ENCODE peak calls at places on chromosomes 5 and 9, in five cellular contexts. J is glomerular endothelial cell; G is naive B cell; A is activated CD8-positive, alpha-beta memory T cell treated with anti-CD3 and anti-CD28 coated beads, Interleukin-2, amount 50 U/mL, for 48 hours; W is hepatocyte. E is an unnamed sample.

GRCh38 chr5:173663810-173664526 is 47.5 kb upstream of the BOD1 start:
- DNase-seq in J (no peak), G (no peak), A (peak), W (no peak), E (no peak)

GRCh38 chr9:33290994-33291397 is 680 bp downstream of the NFX1 start:
- DNase-seq in J (peak), G (no peak), A (no peak), W (no peak), E (peak)

GRCh38 chr5:45648744-45649143 is 47.4 kb downstream of the HCN1 start:
- DNase-seq in J (no peak), G (no peak), A (no peak), W (no peak), E (no peak)

GRCh38 chr9:125608488-125609224 is 98.4 kb downstream of the MAPKAP1 start:
- DNase-seq in J (no peak), G (no peak), A (no peak), W (no peak), E (no peak)

GRCh38 chr9:130498298-130498917 is 53.6 kb downstream of the ASS1 start:
- DNase-seq in J (no peak), G (no peak), A (no peak), W (peak), E (peak)

GRCh38 chr9:121333950-121334773 is 35.9 kb downstream of the STOM start:
- DNase-seq in J (no peak), G (no peak), A (no peak), W (no peak), E (no peak)

GRCh38 chr5:80975065-80975464 is 14.9 kb downstream of the RASGRF2 start:
- DNase-seq in J (no peak), G (no peak), A (no peak), W (no peak), E (no peak)

GRCh38 chr5:77896338-77896737 is 120.2 kb upstream of the TBCA start:
- DNase-seq in J (no peak), G (no peak), A (no peak), W (no peak), E (no peak)

GRCh38 chr9:93079371-93079770 is 16.6 kb upstream of the CARD19 start:
- DNase-seq in J (no peak), G (no peak), A (peak), W (no peak), E (no peak)

GRCh38 chr5:32714836-32715235 is 3.7 kb downstream of the NPR3 start:
- DNase-seq in J (no peak), G (no peak), A (no peak), W (no peak), E (no peak)

GRCh38 chr5:131528682-131529081 is 106.3 kb downstream of the RAPGEF6 start:
- DNase-seq in J (no peak), G (no peak), A (no peak), W (peak), E (peak)

GRCh38 chr5:111997308-111998159 is 240.5 kb upstream of the NREP start:
- DNase-seq in J (no peak), G (no peak), A (no peak), W (peak), E (no peak)

GRCh38 chr5:10323588-10324488 is 16.1 kb upstream of the CMBL start:
- DNase-seq in J (no peak), G (no peak), A (no peak), W (no peak), E (no peak)

GRCh38 chr5:58497956-58498942 is 7.0 kb downstream of the GAPT start:
- DNase-seq in J (peak), G (no peak), A (no peak), W (peak), E (peak)

GRCh38 chr5:124328201-124328600 is 418.2 kb downstream of the ZNF608 start:
- DNase-seq in J (no peak), G (no peak), A (no peak), W (no peak), E (no peak)

GRCh38 chr9:115997923-115998322 is 155.7 kb upstream of the PAPPA start:
- DNase-seq in J (no peak), G (no peak), A (no peak), W (no peak), E (no peak)

GRCh38 chr5:79297661-79298060 is 61.7 kb downstream of the JMY start:
- DNase-seq in J (no peak), G (no peak), A (no peak), W (no peak), E (no peak)

GRCh38 chr5:179577286-179577960 is 27.1 kb downstream of the RUFY1 start:
- DNase-seq in J (no peak), G (no peak), A (no peak), W (no peak), E (no peak)

GRCh38 chr9:22117511-22118388 is 108.6 kb upstream of the CDKN2B start:
- DNase-seq in J (no peak), G (no peak), A (no peak), W (peak), E (no peak)

GRCh38 chr5:154779105-154779504 is 23.9 kb downstream of the LARP1 start:
- DNase-seq in J (no peak), G (no peak), A (no peak), W (peak), E (no peak)

GRCh38 chr5:41834506-41834905 is 35.7 kb downstream of the OXCT1 start:
- DNase-seq in J (no peak), G (no peak), A (no peak), W (no peak), E (no peak)

GRCh38 chr5:10556331-10556807 is 7.5 kb upstream of the ANKRD33B start:
- DNase-seq in J (no peak), G (no peak), A (no peak), W (no peak), E (no peak)

GRCh38 chr9:33903157-33903780 is 86.3 kb downstream of the UBE2R2 start:
- DNase-seq in J (no peak), G (no peak), A (no peak), W (no peak), E (no peak)

GRCh38 chr5:90807483-90807882 is 248.9 kb downstream of the ADGRV1 start:
- DNase-seq in J (no peak), G (no peak), A (no peak), W (no peak), E (no peak)

GRCh38 chr5:56012281-56012963 is 17.7 kb upstream of the IL6ST start:
- DNase-seq in J (no peak), G (no peak), A (no peak), W (no peak), E (no peak)

GRCh38 chr5:152511531-152512132 is 106.6 kb upstream of the NMUR2 start:
- DNase-seq in J (no peak), G (no peak), A (no peak), W (no peak), E (no peak)

GRCh38 chr9:115992834-115993233 is 160.8 kb upstream of the PAPPA start:
- DNase-seq in J (no peak), G (no peak), A (no peak), W (no peak), E (no peak)